ENCODE peak calls at places on chromosomes 16 and 17, in five cellular contexts. T is NB4; L is OCI-M1; F is NCI-H1436; S is stimulated activated CD4-positive, alpha-beta T cell treated with anti-CD3 and anti-CD28 coated beads, Interleukin-2, amount 100 ng/mL, for 48 hours. R is an unnamed sample.

GRCh38 chr16:59527206-59527997 is 793.3 kb upstream of the GOT2 start:
- DNase-seq in T (no peak), L (no peak), F (no peak), S (no peak), R (no peak)

GRCh38 chr17:43915561-43915960 is 8.2 kb upstream of the MPP2 start:
- DNase-seq in T (no peak), L (no peak), F (no peak), S (no peak), R (no peak)

GRCh38 chr17:45031231-45032149 is 19.9 kb downstream of the DCAKD start:
- DNase-seq in T (peak; percentile 75), L (peak; percentile 89), F (no peak), S (no peak), R (no peak)

GRCh38 chr17:9880582-9880999 is 24.5 kb downstream of the RCVRN start:
- DNase-seq in T (peak; percentile 76), L (no peak), F (no peak), S (no peak), R (no peak)

GRCh38 chr16:50305441-50306061 is 39.2 kb downstream of the ADCY7 start:
- DNase-seq in T (peak; percentile 37), L (no peak), F (no peak), S (no peak), R (peak; percentile 6)

GRCh38 chr16:66045626-66046025 is 320.9 kb upstream of the CDH5 start:
- DNase-seq in T (no peak), L (no peak), F (no peak), S (no peak), R (no peak)

GRCh38 chr17:3471599-3471998 is at the start of gene SPATA22:
- DNase-seq in T (no peak), L (no peak), F (no peak), S (no peak), R (no peak)

GRCh38 chr17:43327421-43327820 is 71.4 kb upstream of the ARL4D start:
- DNase-seq in T (no peak), L (no peak), F (no peak), S (no peak), R (no peak)

GRCh38 chr17:76382305-76382802 is 2.1 kb upstream of the SPHK1 start:
- DNase-seq in T (no peak), L (no peak), F (no peak), S (peak; percentile 21), R (peak; percentile 47)

GRCh38 chr16:457732-458400 is 32.4 kb downstream of the RAB11FIP3 start:
- DNase-seq in T (no peak), L (no peak), F (no peak), S (no peak), R (no peak)

GRCh38 chr16:56911771-56912541 is 20.0 kb upstream of the HERPUD1 start:
- DNase-seq in T (peak; percentile 72), L (no peak), F (no peak), S (no peak), R (no peak)

GRCh38 chr17:77556408-77557068 is 402.0 kb upstream of the TNRC6C start:
- DNase-seq in T (no peak), L (no peak), F (no peak), S (no peak), R (no peak)

GRCh38 chr17:76561332-76561731 is 21.5 kb downstream of the PRCD start:
- DNase-seq in T (no peak), L (no peak), F (no peak), S (no peak), R (no peak)

GRCh38 chr17:58556833-58557250 is 42.4 kb upstream of the MTMR4 start:
- DNase-seq in T (peak; percentile 53), L (peak; percentile 78), F (no peak), S (no peak), R (no peak)

GRCh38 chr16:26599786-26600107 is 467.0 kb upstream of the C16orf82 start:
- DNase-seq in T (no peak), L (no peak), F (no peak), S (no peak), R (no peak)

GRCh38 chr17:20825539-20825938 is 217.3 kb downstream of the USP22 start:
- DNase-seq in T (peak; percentile 66), L (no peak), F (no peak), S (no peak), R (no peak)

GRCh38 chr16:12902511-12903324 is 1.3 kb downstream of the SHISA9 start:
- DNase-seq in T (no peak), L (no peak), F (no peak), S (no peak), R (peak; percentile 13)

GRCh38 chr17:28849281-28849680 is 5.5 kb upstream of the ERAL1 start:
- DNase-seq in T (peak; percentile 52), L (peak; percentile 74), F (no peak), S (no peak), R (no peak)

GRCh38 chr16:87337247-87337646 is 20.1 kb upstream of the C16orf95 start:
- DNase-seq in T (no peak), L (no peak), F (no peak), S (no peak), R (no peak)

GRCh38 chr17:51044964-51045363 is 75.7 kb downstream of the SPAG9 start:
- DNase-seq in T (no peak), L (no peak), F (no peak), S (no peak), R (no peak)

GRCh38 chr16:67748791-67749282 is 29.7 kb upstream of the GFOD2 start:
- DNase-seq in T (no peak), L (no peak), F (no peak), S (no peak), R (no peak)

GRCh38 chr16:81601601-81602251 is 157.1 kb downstream of the CMIP start:
- DNase-seq in T (no peak), L (no peak), F (no peak), S (no peak), R (no peak)

GRCh38 chr17:21174719-21175118 is 39.2 kb downstream of the TMEM11 start:
- DNase-seq in T (no peak), L (no peak), F (no peak), S (no peak), R (no peak)

GRCh38 chr16:89099905-89100304 is 6.3 kb downstream of the ACSF3 start:
- DNase-seq in T (no peak), L (no peak), F (no peak), S (no peak), R (no peak)

GRCh38 chr17:67461228-67461780 is 84.2 kb downstream of the PITPNC1 start:
- DNase-seq in T (no peak), L (no peak), F (no peak), S (no peak), R (no peak)

GRCh38 chr17:64385187-64386083 is 5.2 kb downstream of the PECAM1 start:
- DNase-seq in T (peak; percentile 93), L (no peak), F (no peak), S (peak; percentile 35), R (no peak)

GRCh38 chr17:80899402-80900268 is 92.0 kb upstream of the CHMP6 start:
- DNase-seq in T (peak; percentile 51), L (peak; percentile 40), F (no peak), S (peak; percentile 85), R (no peak)

GRCh38 chr17:16215965-16216316 is 607 bp upstream of the NCOR1 start:
- DNase-seq in T (peak; percentile 96), L (no peak), F (peak; percentile 36), S (no peak), R (no peak)